ENCODE peak calls at places on chromosomes 16 and 17, in eight cellular contexts. N is body of pancreas, L is tibial nerve, Y is BE2C, E is mammary epithelial cell, W is fibroblast of the aortic adventitia, O is fibroblast of mammary gland, I is cardiac fibroblast. T is an unnamed sample.
A peak's percentile ranks its signal among the peaks of the same experiment; 100 is the strongest.

GRCh38 chr16:102060-102855 is 24.2 kb downstream of the MPG start:
- DNase-seq in E (peak; percentile 83), W (peak; percentile 69), O (peak; percentile 75), N (peak; percentile 25), Y (no peak), I (peak; percentile 90), L (peak; percentile 48), T (peak; percentile 53)

GRCh38 chr17:68794636-68795503 is 160.3 kb downstream of the ABCA8 start:
- DNase-seq in E (no peak), W (peak; percentile 87), I (peak; percentile 81), L (peak; percentile 50), N (no peak), Y (no peak), O (peak; percentile 75), T (peak; percentile 75)

GRCh38 chr17:66760324-66760723 is 74.6 kb upstream of the CACNG5 start:
- DNase-seq in N (no peak), L (no peak), E (no peak), I (no peak), Y (no peak), W (no peak), O (no peak), T (no peak)

GRCh38 chr16:11356573-11357331 is 11.5 kb downstream of the RMI2 start:
- DNase-seq in W (peak; percentile 52), I (peak; percentile 71), Y (peak; percentile 78), O (peak; percentile 51), L (peak; percentile 61), N (peak; percentile 72), E (no peak), T (peak; percentile 60)

GRCh38 chr16:49580751-49581303 is 207.2 kb downstream of the C16orf78 start:
- DNase-seq in I (no peak), O (no peak), N (no peak), E (no peak), Y (no peak), W (peak; percentile 46), L (no peak), T (peak; percentile 53)

GRCh38 chr16:88331989-88332920 is 50.5 kb upstream of the ZNF469 start:
- DNase-seq in N (peak; percentile 61), E (peak; percentile 98), O (peak; percentile 100), L (peak; percentile 58), Y (no peak), W (peak; percentile 100), I (peak; percentile 99), T (peak; percentile 100)

GRCh38 chr17:14748036-14748715 is 447.3 kb downstream of the HS3ST3B1 start:
- DNase-seq in E (peak; percentile 91), I (no peak), N (no peak), L (no peak), Y (no peak), O (peak; percentile 79), W (no peak), T (no peak)

GRCh38 chr16:84647830-84648594 is at the start of gene KLHL36:
- DNase-seq in W (no peak), N (peak; percentile 33), O (no peak), I (peak; percentile 31), L (peak; percentile 52), Y (peak; percentile 62), E (no peak), T (no peak)

GRCh38 chr17:17669081-17669850 is 12.0 kb upstream of the RAI1 start:
- DNase-seq in E (no peak), W (peak; percentile 11), I (no peak), O (peak; percentile 53), L (no peak), N (no peak), Y (no peak), T (peak; percentile 39)

GRCh38 chr16:9102943-9103342 is 11.5 kb downstream of the HAPSTR1 start:
- DNase-seq in N (no peak), L (no peak), I (no peak), E (no peak), W (no peak), O (no peak), Y (no peak), T (no peak)

GRCh38 chr16:1310832-1311200 is 1.4 kb downstream of the UBE2I start:
- DNase-seq in Y (no peak), L (no peak), W (peak; percentile 9), E (no peak), N (no peak), O (peak; percentile 9), I (peak; percentile 22), T (no peak)

GRCh38 chr16:20740007-20740883 is 1.4 kb downstream of the THUMPD1 start:
- DNase-seq in Y (no peak), O (peak; percentile 12), E (peak; percentile 42), N (peak; percentile 18), L (no peak), I (peak; percentile 33), W (peak; percentile 5), T (peak; percentile 5)

GRCh38 chr17:72463287-72464102 is 342.7 kb downstream of the SOX9 start:
- DNase-seq in Y (no peak), W (no peak), L (no peak), E (no peak), O (no peak), I (no peak), N (peak; percentile 86), T (no peak)

GRCh38 chr16:27199747-27200146 is 3.6 kb upstream of the KDM8 start:
- DNase-seq in E (peak; percentile 42), I (no peak), W (no peak), O (no peak), N (no peak), L (no peak), Y (no peak), T (peak; percentile 24)

GRCh38 chr17:62827722-62828498 is 19.8 kb upstream of the MARCHF10 start:
- DNase-seq in Y (peak; percentile 23), I (peak; percentile 72), L (no peak), E (peak; percentile 19), N (no peak), O (peak; percentile 28), W (peak; percentile 48), T (peak; percentile 27)

GRCh38 chr16:19116711-19117449 is 3.1 kb downstream of the ITPRIPL2 start:
- DNase-seq in N (no peak), W (no peak), L (no peak), O (peak; percentile 61), Y (no peak), I (peak; percentile 30), E (peak; percentile 59), T (no peak)

GRCh38 chr16:19118938-19119431 is 5.2 kb downstream of the ITPRIPL2 start:
- DNase-seq in Y (no peak), E (peak; percentile 81), N (peak; percentile 60), L (peak; percentile 57), O (peak; percentile 94), I (peak; percentile 92), W (peak; percentile 94), T (peak; percentile 95)

GRCh38 chr16:19114359-19115147 is 789 bp downstream of the ITPRIPL2 start:
- DNase-seq in W (peak; percentile 65), L (peak; percentile 47), I (peak; percentile 70), E (peak; percentile 63), O (peak; percentile 67), Y (peak; percentile 11), N (peak; percentile 68), T (peak; percentile 72)

GRCh38 chr16:19113577-19114358 is at the start of gene ITPRIPL2:
- DNase-seq in N (peak; percentile 92), W (peak; percentile 91), Y (peak; percentile 26), L (peak; percentile 75), E (peak; percentile 80), I (peak; percentile 97), O (peak; percentile 91), T (peak; percentile 90)

GRCh38 chr16:19115148-19116021 is 1.6 kb downstream of the ITPRIPL2 start:
- DNase-seq in O (peak; percentile 50), W (no peak), I (no peak), L (no peak), E (no peak), N (no peak), Y (no peak), T (no peak)
- H3K4me3 ChIP-seq in O (peak overlapping the region; percentile 71), W (peak overlapping the region; percentile 80), I (peak overlapping the region; percentile 76), L (peak overlapping the region; percentile 69), E (peak overlapping the region; percentile 84), N (no peak overlapping the region), Y (no peak overlapping the region), T (peak overlapping the region; percentile 57)

GRCh38 chr17:38498353-38498752 is 70.1 kb downstream of the ARHGAP23 start:
- DNase-seq in N (no peak), E (no peak), L (no peak), I (no peak), O (no peak), W (no peak), Y (no peak), T (no peak)
- TF ChIP-seq CTCF in N (no peak), E (no peak), L (no peak), I (no peak), O (no peak), W (no peak), Y (no peak), T (no peak)

DNA sequence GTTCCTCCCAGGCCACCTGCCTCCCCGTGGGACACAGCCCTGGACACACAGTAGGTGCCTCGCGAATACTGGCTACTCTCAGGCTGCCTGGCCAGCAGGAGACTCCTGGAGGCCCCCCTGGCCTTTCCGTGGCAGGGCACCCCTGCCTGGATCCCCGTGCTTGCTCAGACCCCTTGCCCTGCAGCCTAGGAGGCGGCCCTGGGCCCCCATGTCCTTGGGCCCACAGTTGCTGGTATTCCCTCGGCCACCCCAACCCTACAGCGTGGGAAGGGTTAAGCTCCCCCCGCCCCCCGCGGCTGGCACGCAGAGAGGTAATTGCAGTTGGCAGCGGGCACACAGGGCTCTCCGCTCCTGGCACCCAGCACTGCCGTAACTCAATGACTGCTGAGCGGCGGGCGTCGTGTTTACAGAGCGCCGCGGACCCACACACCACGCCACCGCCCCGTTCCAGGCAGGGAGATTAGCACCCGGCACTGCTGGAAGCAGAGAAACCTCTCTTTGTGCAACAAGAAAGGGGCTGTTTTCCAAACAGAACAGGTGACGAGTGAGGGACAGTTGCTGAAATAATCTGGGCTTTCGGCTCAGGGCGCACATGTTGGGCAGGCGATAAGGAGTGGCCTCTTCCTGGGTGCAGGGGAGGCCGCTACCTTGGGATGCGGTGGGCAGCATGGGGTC is 32.3 kb downstream of the BAHCC1 start:
- DNase-seq in Y (no peak), E (no peak), W (no peak), I (no peak), N (peak; percentile 92), O (no peak), L (no peak), T (no peak)
- H3K4me3 ChIP-seq in Y (no peak overlapping the region), E (no peak overlapping the region), W (no peak overlapping the region), I (no peak overlapping the region), N (no peak overlapping the region), O (no peak overlapping the region), L (no peak overlapping the region), T (no peak overlapping the region)

GRCh38 chr17:81577278-81578000 is 25.3 kb upstream of the FAAP100 start:
- DNase-seq in I (peak; percentile 49), W (peak; percentile 43), N (no peak), E (no peak), O (peak; percentile 68), Y (no peak), L (no peak), T (no peak)

GRCh38 chr17:81579821-81580321 is 27.7 kb upstream of the FAAP100 start:
- DNase-seq in I (peak; percentile 72), L (no peak), W (peak; percentile 82), E (no peak), N (no peak), Y (no peak), O (peak; percentile 67), T (peak; percentile 59)

GRCh38 chr17:81579298-81579697 is 27.1 kb upstream of the FAAP100 start:
- DNase-seq in W (no peak), Y (no peak), L (no peak), E (no peak), N (no peak), I (no peak), O (no peak), T (no peak)

GRCh38 chr17:81578038-81578441 is 25.9 kb upstream of the FAAP100 start:
- DNase-seq in Y (no peak), O (no peak), W (peak; percentile 28), N (no peak), E (peak; percentile 28), I (peak; percentile 43), L (no peak), T (no peak)

GRCh38 chr17:81578561-81579225 is 26.5 kb upstream of the FAAP100 start:
- DNase-seq in E (peak; percentile 62), Y (no peak), I (no peak), W (no peak), N (no peak), L (no peak), O (no peak), T (no peak)
- TF ChIP-seq CTCF in E (no peak), Y (no peak), I (no peak), W (no peak), N (no peak), L (no peak), O (no peak), T (no peak)

T was measured in astrocyte of the spinal cord.